ENCODE peak calls at places on chromosomes 11 and 22, in eight cellular contexts. One of them, this sample, is unnamed.

GRCh38 chr11:78020248-78020647 is 2.8 kb downstream of the KCTD14 start:
- DNase-seq in lung microvascular endothelial cell: no peak
- DNase-seq in activated T-cell treated with anti-CD3 and anti-CD28 coated beads for 1 hour: no peak
- DNase-seq in activated CD4-positive, alpha-beta memory T cell treated with anti-CD3 and anti-CD28 coated beads, Interleukin-2, amount 10 ng/mL, durations not matched to agents 7 days and 5 days: no peak
- DNase-seq in glutamatergic neuron: no peak
- DNase-seq in GM12865: no peak
- DNase-seq in GM12891: no peak
- DNase-seq in AG08396: no peak
- DNase-seq in this sample: no peak

GRCh38 chr11:26228778-26229177 is 103.2 kb upstream of the ANO3 start:
- DNase-seq in lung microvascular endothelial cell: peak; percentile 36
- DNase-seq in activated T-cell treated with anti-CD3 and anti-CD28 coated beads for 1 hour: no peak
- DNase-seq in AG08396: no peak
- DNase-seq in glutamatergic neuron: no peak
- DNase-seq in activated CD4-positive, alpha-beta memory T cell treated with anti-CD3 and anti-CD28 coated beads, Interleukin-2, amount 10 ng/mL, durations not matched to agents 7 days and 5 days: no peak
- DNase-seq in GM12891: no peak
- DNase-seq in GM12865: no peak
- DNase-seq in this sample: no peak

GRCh38 chr11:1199689-1200610 is 22.9 kb upstream of the MUC5B start:
- DNase-seq in AG08396: peak; percentile 13
- DNase-seq in lung microvascular endothelial cell: no peak
- DNase-seq in glutamatergic neuron: peak; percentile 17
- DNase-seq in activated T-cell treated with anti-CD3 and anti-CD28 coated beads for 1 hour: no peak
- DNase-seq in activated CD4-positive, alpha-beta memory T cell treated with anti-CD3 and anti-CD28 coated beads, Interleukin-2, amount 10 ng/mL, durations not matched to agents 7 days and 5 days: no peak
- DNase-seq in GM12891: no peak
- DNase-seq in GM12865: no peak
- DNase-seq in this sample: no peak

GRCh38 chr11:12712132-12712531 is 37.9 kb downstream of the TEAD1 start:
- DNase-seq in AG08396: no peak
- DNase-seq in lung microvascular endothelial cell: no peak
- DNase-seq in GM12891: no peak
- DNase-seq in glutamatergic neuron: no peak
- DNase-seq in activated T-cell treated with anti-CD3 and anti-CD28 coated beads for 1 hour: no peak
- DNase-seq in activated CD4-positive, alpha-beta memory T cell treated with anti-CD3 and anti-CD28 coated beads, Interleukin-2, amount 10 ng/mL, durations not matched to agents 7 days and 5 days: no peak
- DNase-seq in GM12865: no peak
- DNase-seq in this sample: no peak

GRCh38 chr11:95148421-95148820 is 58.8 kb downstream of the ENDOD1 start:
- DNase-seq in GM12891: no peak
- DNase-seq in activated CD4-positive, alpha-beta memory T cell treated with anti-CD3 and anti-CD28 coated beads, Interleukin-2, amount 10 ng/mL, durations not matched to agents 7 days and 5 days: no peak
- DNase-seq in glutamatergic neuron: no peak
- DNase-seq in GM12865: no peak
- DNase-seq in activated T-cell treated with anti-CD3 and anti-CD28 coated beads for 1 hour: no peak
- DNase-seq in lung microvascular endothelial cell: no peak
- DNase-seq in AG08396: no peak
- DNase-seq in this sample: no peak

GRCh38 chr22:39405346-39406085 is 5.9 kb downstream of the TAB1 start:
- DNase-seq in glutamatergic neuron: no peak
- DNase-seq in lung microvascular endothelial cell: peak; percentile 22
- DNase-seq in GM12865: no peak
- DNase-seq in AG08396: peak; percentile 84
- DNase-seq in GM12891: no peak
- DNase-seq in activated CD4-positive, alpha-beta memory T cell treated with anti-CD3 and anti-CD28 coated beads, Interleukin-2, amount 10 ng/mL, durations not matched to agents 7 days and 5 days: no peak
- DNase-seq in activated T-cell treated with anti-CD3 and anti-CD28 coated beads for 1 hour: no peak
- DNase-seq in this sample: no peak

GRCh38 chr11:36149538-36150242 is 139.5 kb downstream of the COMMD9 start:
- DNase-seq in GM12865: peak; percentile 43
- DNase-seq in activated T-cell treated with anti-CD3 and anti-CD28 coated beads for 1 hour: no peak
- DNase-seq in AG08396: peak; percentile 96
- DNase-seq in activated CD4-positive, alpha-beta memory T cell treated with anti-CD3 and anti-CD28 coated beads, Interleukin-2, amount 10 ng/mL, durations not matched to agents 7 days and 5 days: peak; percentile 33
- DNase-seq in GM12891: peak; percentile 42
- DNase-seq in glutamatergic neuron: no peak
- DNase-seq in lung microvascular endothelial cell: peak; percentile 99
- DNase-seq in this sample: no peak

GRCh38 chr11:13680501-13681264 is 12.2 kb downstream of the FAR1 start:
- DNase-seq in lung microvascular endothelial cell: no peak
- DNase-seq in GM12865: peak; percentile 41
- DNase-seq in GM12891: no peak
- DNase-seq in activated CD4-positive, alpha-beta memory T cell treated with anti-CD3 and anti-CD28 coated beads, Interleukin-2, amount 10 ng/mL, durations not matched to agents 7 days and 5 days: no peak
- DNase-seq in AG08396: no peak
- DNase-seq in activated T-cell treated with anti-CD3 and anti-CD28 coated beads for 1 hour: no peak
- DNase-seq in glutamatergic neuron: no peak
- DNase-seq in this sample: no peak

GRCh38 chr22:25327018-25327755 is 107.7 kb downstream of the CRYBB2 start:
- DNase-seq in AG08396: no peak
- DNase-seq in lung microvascular endothelial cell: no peak
- DNase-seq in activated CD4-positive, alpha-beta memory T cell treated with anti-CD3 and anti-CD28 coated beads, Interleukin-2, amount 10 ng/mL, durations not matched to agents 7 days and 5 days: no peak
- DNase-seq in GM12891: no peak
- DNase-seq in glutamatergic neuron: no peak
- DNase-seq in activated T-cell treated with anti-CD3 and anti-CD28 coated beads for 1 hour: no peak
- DNase-seq in GM12865: no peak
- DNase-seq in this sample: no peak

GRCh38 chr22:21074092-21074715 is 28.5 kb downstream of the LRRC74B start:
- DNase-seq in GM12865: no peak
- DNase-seq in glutamatergic neuron: no peak
- DNase-seq in activated T-cell treated with anti-CD3 and anti-CD28 coated beads for 1 hour: no peak
- DNase-seq in activated CD4-positive, alpha-beta memory T cell treated with anti-CD3 and anti-CD28 coated beads, Interleukin-2, amount 10 ng/mL, durations not matched to agents 7 days and 5 days: no peak
- DNase-seq in lung microvascular endothelial cell: peak; percentile 41
- DNase-seq in GM12891: no peak
- DNase-seq in AG08396: peak; percentile 91
- DNase-seq in this sample: no peak

GRCh38 chr11:61118406-61118805 is 16.1 kb downstream of the CD5 start:
- DNase-seq in GM12865: no peak
- DNase-seq in lung microvascular endothelial cell: no peak
- DNase-seq in activated CD4-positive, alpha-beta memory T cell treated with anti-CD3 and anti-CD28 coated beads, Interleukin-2, amount 10 ng/mL, durations not matched to agents 7 days and 5 days: no peak
- DNase-seq in glutamatergic neuron: no peak
- DNase-seq in AG08396: no peak
- DNase-seq in activated T-cell treated with anti-CD3 and anti-CD28 coated beads for 1 hour: no peak
- DNase-seq in GM12891: no peak
- DNase-seq in this sample: no peak

GRCh38 chr11:86949995-86950993 is 4.9 kb downstream of the FZD4 start:
- DNase-seq in glutamatergic neuron: no peak
- DNase-seq in activated CD4-positive, alpha-beta memory T cell treated with anti-CD3 and anti-CD28 coated beads, Interleukin-2, amount 10 ng/mL, durations not matched to agents 7 days and 5 days: no peak
- DNase-seq in GM12891: no peak
- DNase-seq in AG08396: no peak
- DNase-seq in activated T-cell treated with anti-CD3 and anti-CD28 coated beads for 1 hour: no peak
- DNase-seq in lung microvascular endothelial cell: peak; percentile 25
- DNase-seq in GM12865: no peak
- DNase-seq in this sample: no peak

GRCh38 chr11:104946907-104947306 is 21.5 kb downstream of the CASP4 start:
- DNase-seq in AG08396: peak; percentile 20
- DNase-seq in activated T-cell treated with anti-CD3 and anti-CD28 coated beads for 1 hour: no peak
- DNase-seq in lung microvascular endothelial cell: peak; percentile 74
- DNase-seq in glutamatergic neuron: no peak
- DNase-seq in activated CD4-positive, alpha-beta memory T cell treated with anti-CD3 and anti-CD28 coated beads, Interleukin-2, amount 10 ng/mL, durations not matched to agents 7 days and 5 days: peak; percentile 19
- DNase-seq in GM12891: no peak
- DNase-seq in GM12865: peak; percentile 68
- DNase-seq in this sample: no peak

GRCh38 chr11:25928076-25928475 is 403.9 kb upstream of the ANO3 start:
- DNase-seq in activated T-cell treated with anti-CD3 and anti-CD28 coated beads for 1 hour: no peak
- DNase-seq in GM12865: no peak
- DNase-seq in AG08396: no peak
- DNase-seq in activated CD4-positive, alpha-beta memory T cell treated with anti-CD3 and anti-CD28 coated beads, Interleukin-2, amount 10 ng/mL, durations not matched to agents 7 days and 5 days: no peak
- DNase-seq in lung microvascular endothelial cell: no peak
- DNase-seq in GM12891: no peak
- DNase-seq in glutamatergic neuron: no peak
- DNase-seq in this sample: no peak

This sample was measured in CD8-positive, alpha-beta T cell.